ENCODE peak calls at places on chromosomes 3 and 15, in four cellular contexts. One of them, this sample, is unnamed.

GRCh38 chr15:52427804-52428203 is 100.9 kb downstream of the MYO5A start:
- DNase-seq in SHP77: no peak
- DNase-seq in fibroblast of the conjunctiva: peak; percentile 48
- DNase-seq in stimulated activated CD4-positive, alpha-beta T cell treated with anti-CD3 and anti-CD28 coated beads, TNF-alpha, amount 100 ng/mL, for 1 hour: no peak
- DNase-seq in this sample: no peak

GRCh38 chr3:111954228-111954990 is 24.4 kb upstream of the ABHD10 start:
- DNase-seq in SHP77: no peak
- DNase-seq in fibroblast of the conjunctiva: peak; percentile 57
- DNase-seq in stimulated activated CD4-positive, alpha-beta T cell treated with anti-CD3 and anti-CD28 coated beads, TNF-alpha, amount 100 ng/mL, for 1 hour: no peak
- DNase-seq in this sample: no peak

GRCh38 chr15:80684697-80685096 is 10.4 kb upstream of the ABHD17C start:
- DNase-seq in SHP77: no peak
- DNase-seq in fibroblast of the conjunctiva: no peak
- DNase-seq in stimulated activated CD4-positive, alpha-beta T cell treated with anti-CD3 and anti-CD28 coated beads, TNF-alpha, amount 100 ng/mL, for 1 hour: no peak
- DNase-seq in this sample: no peak

GRCh38 chr15:100772478-100773378 is 106.9 kb upstream of the ALDH1A3 start:
- DNase-seq in SHP77: no peak
- DNase-seq in fibroblast of the conjunctiva: peak; percentile 21
- DNase-seq in stimulated activated CD4-positive, alpha-beta T cell treated with anti-CD3 and anti-CD28 coated beads, TNF-alpha, amount 100 ng/mL, for 1 hour: no peak
- DNase-seq in this sample: no peak

GRCh38 chr3:171058058-171058457 is 31.5 kb upstream of the SLC2A2 start:
- DNase-seq in SHP77: no peak
- DNase-seq in fibroblast of the conjunctiva: peak; percentile 27
- DNase-seq in stimulated activated CD4-positive, alpha-beta T cell treated with anti-CD3 and anti-CD28 coated beads, TNF-alpha, amount 100 ng/mL, for 1 hour: no peak
- DNase-seq in this sample: no peak

GRCh38 chr3:73719877-73720276 is 95.1 kb upstream of the PDZRN3 start:
- DNase-seq in SHP77: no peak
- DNase-seq in fibroblast of the conjunctiva: no peak
- DNase-seq in stimulated activated CD4-positive, alpha-beta T cell treated with anti-CD3 and anti-CD28 coated beads, TNF-alpha, amount 100 ng/mL, for 1 hour: no peak
- DNase-seq in this sample: no peak

GRCh38 chr3:150202696-150203095 is 205.4 kb upstream of the TSC22D2 start:
- DNase-seq in SHP77: no peak
- DNase-seq in fibroblast of the conjunctiva: no peak
- DNase-seq in stimulated activated CD4-positive, alpha-beta T cell treated with anti-CD3 and anti-CD28 coated beads, TNF-alpha, amount 100 ng/mL, for 1 hour: no peak
- DNase-seq in this sample: no peak

GRCh38 chr15:74302821-74303359 is 64.6 kb downstream of the CYP11A1 start:
- DNase-seq in SHP77: peak; percentile 21
- DNase-seq in fibroblast of the conjunctiva: no peak
- DNase-seq in stimulated activated CD4-positive, alpha-beta T cell treated with anti-CD3 and anti-CD28 coated beads, TNF-alpha, amount 100 ng/mL, for 1 hour: no peak
- DNase-seq in this sample: no peak

GRCh38 chr3:17747184-17747889 is 4.9 kb upstream of the TBC1D5 start:
- DNase-seq in SHP77: no peak
- DNase-seq in fibroblast of the conjunctiva: no peak
- DNase-seq in stimulated activated CD4-positive, alpha-beta T cell treated with anti-CD3 and anti-CD28 coated beads, TNF-alpha, amount 100 ng/mL, for 1 hour: no peak
- DNase-seq in this sample: no peak

GRCh38 chr3:150216041-150216811 is 191.9 kb upstream of the TSC22D2 start:
- DNase-seq in SHP77: peak; percentile 74
- DNase-seq in fibroblast of the conjunctiva: peak; percentile 70
- DNase-seq in stimulated activated CD4-positive, alpha-beta T cell treated with anti-CD3 and anti-CD28 coated beads, TNF-alpha, amount 100 ng/mL, for 1 hour: no peak
- DNase-seq in this sample: no peak

GRCh38 chr3:142975316-142975995 is 12.0 kb upstream of the PAQR9 start:
- DNase-seq in SHP77: no peak
- DNase-seq in fibroblast of the conjunctiva: no peak
- DNase-seq in stimulated activated CD4-positive, alpha-beta T cell treated with anti-CD3 and anti-CD28 coated beads, TNF-alpha, amount 100 ng/mL, for 1 hour: no peak
- DNase-seq in this sample: no peak

GRCh38 chr3:85193565-85193964 is 234.8 kb downstream of the CADM2 start:
- DNase-seq in SHP77: no peak
- DNase-seq in fibroblast of the conjunctiva: no peak
- DNase-seq in stimulated activated CD4-positive, alpha-beta T cell treated with anti-CD3 and anti-CD28 coated beads, TNF-alpha, amount 100 ng/mL, for 1 hour: no peak
- DNase-seq in this sample: no peak

GRCh38 chr3:53913401-53913800 is 21.7 kb upstream of the SELENOK start:
- DNase-seq in SHP77: no peak
- DNase-seq in fibroblast of the conjunctiva: no peak
- DNase-seq in stimulated activated CD4-positive, alpha-beta T cell treated with anti-CD3 and anti-CD28 coated beads, TNF-alpha, amount 100 ng/mL, for 1 hour: no peak
- DNase-seq in this sample: no peak

GRCh38 chr15:44812029-44812517 is 75.7 kb downstream of the TRIM69 start:
- DNase-seq in SHP77: no peak
- DNase-seq in fibroblast of the conjunctiva: no peak
- DNase-seq in stimulated activated CD4-positive, alpha-beta T cell treated with anti-CD3 and anti-CD28 coated beads, TNF-alpha, amount 100 ng/mL, for 1 hour: no peak
- DNase-seq in this sample: no peak

GRCh38 chr3:126407412-126408044 is 12.8 kb downstream of the CFAP100 start:
- DNase-seq in SHP77: no peak
- DNase-seq in fibroblast of the conjunctiva: no peak
- DNase-seq in stimulated activated CD4-positive, alpha-beta T cell treated with anti-CD3 and anti-CD28 coated beads, TNF-alpha, amount 100 ng/mL, for 1 hour: no peak
- DNase-seq in this sample: no peak

GRCh38 chr15:52383100-52383588 is 87.5 kb upstream of the MYO5C start:
- DNase-seq in SHP77: no peak
- DNase-seq in fibroblast of the conjunctiva: no peak
- DNase-seq in stimulated activated CD4-positive, alpha-beta T cell treated with anti-CD3 and anti-CD28 coated beads, TNF-alpha, amount 100 ng/mL, for 1 hour: no peak
- DNase-seq in this sample: no peak

GRCh38 chr15:80559320-80559693 is 135.8 kb upstream of the ABHD17C start:
- DNase-seq in SHP77: no peak
- DNase-seq in fibroblast of the conjunctiva: no peak
- DNase-seq in stimulated activated CD4-positive, alpha-beta T cell treated with anti-CD3 and anti-CD28 coated beads, TNF-alpha, amount 100 ng/mL, for 1 hour: no peak
- DNase-seq in this sample: no peak

GRCh38 chr3:8980756-8981257 is 17.5 kb upstream of the RAD18 start:
- DNase-seq in SHP77: no peak
- DNase-seq in fibroblast of the conjunctiva: no peak
- DNase-seq in stimulated activated CD4-positive, alpha-beta T cell treated with anti-CD3 and anti-CD28 coated beads, TNF-alpha, amount 100 ng/mL, for 1 hour: no peak
- DNase-seq in this sample: no peak

GRCh38 chr15:40923551-40923950 is 5.6 kb upstream of the DLL4 start:
- DNase-seq in SHP77: no peak
- DNase-seq in fibroblast of the conjunctiva: no peak
- DNase-seq in stimulated activated CD4-positive, alpha-beta T cell treated with anti-CD3 and anti-CD28 coated beads, TNF-alpha, amount 100 ng/mL, for 1 hour: no peak
- DNase-seq in this sample: no peak

GRCh38 chr15:66241886-66242285 is 11.7 kb downstream of the MEGF11 start:
- DNase-seq in SHP77: no peak
- DNase-seq in fibroblast of the conjunctiva: no peak
- DNase-seq in stimulated activated CD4-positive, alpha-beta T cell treated with anti-CD3 and anti-CD28 coated beads, TNF-alpha, amount 100 ng/mL, for 1 hour: no peak
- DNase-seq in this sample: no peak

GRCh38 chr3:61733000-61733399 is 171.6 kb downstream of the PTPRG start:
- DNase-seq in SHP77: no peak
- DNase-seq in fibroblast of the conjunctiva: no peak
- DNase-seq in stimulated activated CD4-positive, alpha-beta T cell treated with anti-CD3 and anti-CD28 coated beads, TNF-alpha, amount 100 ng/mL, for 1 hour: no peak
- DNase-seq in this sample: no peak

GRCh38 chr15:42737529-42738328 is 801 bp upstream of the CDAN1 start:
- DNase-seq in SHP77: peak; percentile 41
- DNase-seq in fibroblast of the conjunctiva: no peak
- DNase-seq in stimulated activated CD4-positive, alpha-beta T cell treated with anti-CD3 and anti-CD28 coated beads, TNF-alpha, amount 100 ng/mL, for 1 hour: no peak
- DNase-seq in this sample: no peak

GRCh38 chr3:9770276-9770812 is 597 bp upstream of the CAMK1 start:
- DNase-seq in SHP77: no peak
- DNase-seq in fibroblast of the conjunctiva: peak; percentile 65
- DNase-seq in stimulated activated CD4-positive, alpha-beta T cell treated with anti-CD3 and anti-CD28 coated beads, TNF-alpha, amount 100 ng/mL, for 1 hour: no peak
- DNase-seq in this sample: no peak

GRCh38 chr15:87752250-87752951 is 504.1 kb downstream of the NTRK3 start:
- DNase-seq in SHP77: no peak
- DNase-seq in fibroblast of the conjunctiva: peak; percentile 13
- DNase-seq in stimulated activated CD4-positive, alpha-beta T cell treated with anti-CD3 and anti-CD28 coated beads, TNF-alpha, amount 100 ng/mL, for 1 hour: no peak
- DNase-seq in this sample: no peak

GRCh38 chr3:83003917-83004316 is 1242.5 kb upstream of the GBE1 start:
- DNase-seq in SHP77: peak; percentile 4
- DNase-seq in fibroblast of the conjunctiva: no peak
- DNase-seq in stimulated activated CD4-positive, alpha-beta T cell treated with anti-CD3 and anti-CD28 coated beads, TNF-alpha, amount 100 ng/mL, for 1 hour: no peak
- DNase-seq in this sample: no peak

GRCh38 chr3:62548806-62549205 is 175.5 kb upstream of the FEZF2 start:
- DNase-seq in SHP77: no peak
- DNase-seq in fibroblast of the conjunctiva: no peak
- DNase-seq in stimulated activated CD4-positive, alpha-beta T cell treated with anti-CD3 and anti-CD28 coated beads, TNF-alpha, amount 100 ng/mL, for 1 hour: no peak
- DNase-seq in this sample: no peak

GRCh38 chr3:10867384-10867783 is 51.4 kb downstream of the SLC6A11 start:
- DNase-seq in SHP77: no peak
- DNase-seq in fibroblast of the conjunctiva: no peak
- DNase-seq in stimulated activated CD4-positive, alpha-beta T cell treated with anti-CD3 and anti-CD28 coated beads, TNF-alpha, amount 100 ng/mL, for 1 hour: no peak
- DNase-seq in this sample: no peak

GRCh38 chr3:117666316-117666715 is 956.7 kb downstream of the TUSC7 start:
- DNase-seq in SHP77: no peak
- DNase-seq in fibroblast of the conjunctiva: no peak
- DNase-seq in stimulated activated CD4-positive, alpha-beta T cell treated with anti-CD3 and anti-CD28 coated beads, TNF-alpha, amount 100 ng/mL, for 1 hour: no peak
- DNase-seq in this sample: no peak

GRCh38 chr15:77577350-77577749 is 55.4 kb downstream of the LINGO1 start:
- DNase-seq in SHP77: no peak
- DNase-seq in fibroblast of the conjunctiva: no peak
- DNase-seq in stimulated activated CD4-positive, alpha-beta T cell treated with anti-CD3 and anti-CD28 coated beads, TNF-alpha, amount 100 ng/mL, for 1 hour: no peak
- DNase-seq in this sample: no peak

GRCh38 chr3:139202226-139202958 is 141.4 kb upstream of the MRPS22 start:
- DNase-seq in SHP77: peak; percentile 26
- DNase-seq in fibroblast of the conjunctiva: no peak
- DNase-seq in stimulated activated CD4-positive, alpha-beta T cell treated with anti-CD3 and anti-CD28 coated beads, TNF-alpha, amount 100 ng/mL, for 1 hour: no peak
- DNase-seq in this sample: no peak

GRCh38 chr15:66108483-66109270 is 144.9 kb downstream of the MEGF11 start:
- DNase-seq in SHP77: no peak
- DNase-seq in fibroblast of the conjunctiva: no peak
- DNase-seq in stimulated activated CD4-positive, alpha-beta T cell treated with anti-CD3 and anti-CD28 coated beads, TNF-alpha, amount 100 ng/mL, for 1 hour: no peak
- DNase-seq in this sample: no peak

GRCh38 chr3:155790272-155790918 is 15.7 kb downstream of the C3orf33 start:
- DNase-seq in SHP77: no peak
- DNase-seq in fibroblast of the conjunctiva: no peak
- DNase-seq in stimulated activated CD4-positive, alpha-beta T cell treated with anti-CD3 and anti-CD28 coated beads, TNF-alpha, amount 100 ng/mL, for 1 hour: no peak
- DNase-seq in this sample: no peak

GRCh38 chr3:46987485-46988401 is 8.3 kb downstream of the NBEAL2 start:
- DNase-seq in SHP77: no peak
- DNase-seq in fibroblast of the conjunctiva: no peak
- DNase-seq in stimulated activated CD4-positive, alpha-beta T cell treated with anti-CD3 and anti-CD28 coated beads, TNF-alpha, amount 100 ng/mL, for 1 hour: peak; percentile 69
- DNase-seq in this sample: peak; percentile 65

GRCh38 chr3:42228796-42229195 is 37.2 kb downstream of the CCK start:
- DNase-seq in SHP77: no peak
- DNase-seq in fibroblast of the conjunctiva: no peak
- DNase-seq in stimulated activated CD4-positive, alpha-beta T cell treated with anti-CD3 and anti-CD28 coated beads, TNF-alpha, amount 100 ng/mL, for 1 hour: no peak
- DNase-seq in this sample: no peak

GRCh38 chr15:99249270-99249817 is at the start of gene TTC23:
- DNase-seq in SHP77: no peak
- DNase-seq in fibroblast of the conjunctiva: peak; percentile 79
- DNase-seq in stimulated activated CD4-positive, alpha-beta T cell treated with anti-CD3 and anti-CD28 coated beads, TNF-alpha, amount 100 ng/mL, for 1 hour: no peak
- DNase-seq in this sample: no peak

GRCh38 chr3:33115024-33115768 is 1.4 kb downstream of the CRTAP start:
- DNase-seq in SHP77: no peak
- DNase-seq in fibroblast of the conjunctiva: peak; percentile 88
- DNase-seq in stimulated activated CD4-positive, alpha-beta T cell treated with anti-CD3 and anti-CD28 coated beads, TNF-alpha, amount 100 ng/mL, for 1 hour: no peak
- DNase-seq in this sample: no peak

GRCh38 chr15:75656331-75656730 is 8.6 kb downstream of the SNX33 start:
- DNase-seq in SHP77: no peak
- DNase-seq in fibroblast of the conjunctiva: no peak
- DNase-seq in stimulated activated CD4-positive, alpha-beta T cell treated with anti-CD3 and anti-CD28 coated beads, TNF-alpha, amount 100 ng/mL, for 1 hour: no peak
- DNase-seq in this sample: no peak